ENCODE peak calls at places on chromosomes 5 and 9, in seven cellular contexts. G, O, B, N, F, S and P are unnamed samples.

GRCh38 chr5:86971034-86971511 is 296.6 kb upstream of the RASA1 start:
- DNase-seq in G (peak), O (no peak), B (no peak), N (no peak), F (no peak), S (peak), P (no peak)

GRCh38 chr9:100714372-100715099 is 136.7 kb downstream of the CAVIN4 start:
- DNase-seq in G (peak), O (no peak), B (peak), N (peak), F (peak), S (peak), P (peak)

GRCh38 chr5:42591026-42591425 is 165.6 kb upstream of the CCDC152 start:
- DNase-seq in G (no peak), O (no peak), B (no peak), N (no peak), F (no peak), S (no peak), P (no peak)

GRCh38 chr5:23389543-23390215 is 117.7 kb upstream of the PRDM9 start:
- DNase-seq in G (no peak), O (no peak), B (no peak), N (no peak), F (no peak), S (no peak), P (no peak)

GRCh38 chr5:159099049-159099760 is 511 bp downstream of the EBF1 start:
- DNase-seq in G (no peak), O (no peak), B (peak), N (peak), F (peak), S (no peak), P (no peak)

GRCh38 chr5:75460947-75461346 is 50.5 kb downstream of the CERT1 start:
- DNase-seq in G (no peak), O (peak), B (no peak), N (no peak), F (peak), S (no peak), P (no peak)

GRCh38 chr5:116559673-116560164 is 14.9 kb downstream of the SEMA6A start:
- DNase-seq in G (no peak), O (no peak), B (no peak), N (no peak), F (no peak), S (no peak), P (no peak)

GRCh38 chr5:15320896-15321295 is 179.1 kb upstream of the FBXL7 start:
- DNase-seq in G (no peak), O (no peak), B (no peak), N (no peak), F (peak), S (no peak), P (no peak)

GRCh38 chr5:14665110-14665822 is 748 bp downstream of the OTULIN start:
- DNase-seq in G (peak), O (no peak), B (no peak), N (no peak), F (peak), S (no peak), P (peak)

GRCh38 chr5:58898538-58898937 is 315.7 kb downstream of the RAB3C start:
- DNase-seq in G (no peak), O (no peak), B (no peak), N (no peak), F (no peak), S (no peak), P (no peak)

GRCh38 chr9:20040991-20041606 is 252.3 kb upstream of the SLC24A2 start:
- DNase-seq in G (no peak), O (no peak), B (no peak), N (no peak), F (peak), S (no peak), P (no peak)

GRCh38 chr5:157994906-157995519 is 136.1 kb upstream of the CLINT1 start:
- DNase-seq in G (peak), O (peak), B (peak), N (peak), F (peak), S (peak), P (peak)

GRCh38 chr9:27673626-27674025 is 100.3 kb upstream of the C9orf72 start:
- DNase-seq in G (no peak), O (no peak), B (no peak), N (no peak), F (no peak), S (no peak), P (no peak)

GRCh38 chr9:127912882-127913281 is 4.0 kb downstream of the ST6GALNAC4 start:
- DNase-seq in G (no peak), O (no peak), B (no peak), N (no peak), F (no peak), S (no peak), P (no peak)

GRCh38 chr9:130765135-130766030 is 69.7 kb upstream of the ABL1 start:
- DNase-seq in G (no peak), O (peak), B (no peak), N (no peak), F (no peak), S (no peak), P (no peak)

GRCh38 chr5:16464664-16465543 is 696 bp downstream of the ZNF622 start:
- DNase-seq in G (no peak), O (no peak), B (no peak), N (no peak), F (no peak), S (no peak), P (no peak)

GRCh38 chr9:129379181-129379836 is 201.2 kb upstream of the IER5L start:
- DNase-seq in G (no peak), O (no peak), B (no peak), N (no peak), F (no peak), S (no peak), P (no peak)

GRCh38 chr9:137547687-137548543 is 2.3 kb downstream of the PNPLA7 start:
- DNase-seq in G (no peak), O (no peak), B (no peak), N (no peak), F (no peak), S (no peak), P (peak)

GRCh38 chr5:81232449-81233079 is 558 bp upstream of the CKMT2 start:
- DNase-seq in G (peak), O (no peak), B (no peak), N (peak), F (no peak), S (no peak), P (no peak)

GRCh38 chr5:8805653-8806052 is 740.2 kb downstream of the SEMA5A start:
- DNase-seq in G (no peak), O (no peak), B (no peak), N (no peak), F (no peak), S (no peak), P (no peak)

GRCh38 chr5:93800988-93801811 is 59.8 kb upstream of the POU5F2 start:
- DNase-seq in G (peak), O (peak), B (no peak), N (no peak), F (peak), S (peak), P (no peak)

GRCh38 chr9:37941253-37941652 is 37.3 kb upstream of the SLC25A51 start:
- DNase-seq in G (no peak), O (no peak), B (no peak), N (no peak), F (no peak), S (no peak), P (no peak)

GRCh38 chr5:81835813-81836458 is 85.0 kb upstream of the SSBP2 start:
- DNase-seq in G (no peak), O (no peak), B (no peak), N (no peak), F (peak), S (no peak), P (no peak)

GRCh38 chr5:140073296-140073695 is 30.2 kb upstream of the NRG2 start:
- DNase-seq in G (no peak), O (no peak), B (peak), N (no peak), F (peak), S (no peak), P (no peak)

GRCh38 chr5:148482196-148482595 is 98.4 kb downstream of the FBXO38 start:
- DNase-seq in G (no peak), O (no peak), B (no peak), N (no peak), F (no peak), S (no peak), P (no peak)

GRCh38 chr5:6377121-6377520 is 1.2 kb downstream of the MED10 start:
- DNase-seq in G (no peak), O (no peak), B (no peak), N (no peak), F (no peak), S (no peak), P (no peak)

GRCh38 chr5:43854697-43855292 is 251.8 kb downstream of the NNT start:
- DNase-seq in G (no peak), O (no peak), B (no peak), N (no peak), F (no peak), S (no peak), P (no peak)

GRCh38 chr9:121050128-121050988 is at the start of gene C5:
- DNase-seq in G (peak), O (no peak), B (no peak), N (no peak), F (no peak), S (no peak), P (no peak)

GRCh38 chr5:167639213-167639612 is 652.2 kb upstream of the WWC1 start:
- DNase-seq in G (no peak), O (no peak), B (no peak), N (no peak), F (no peak), S (no peak), P (no peak)

GRCh38 chr5:39906146-39906545 is 481.4 kb upstream of the DAB2 start:
- DNase-seq in G (no peak), O (no peak), B (no peak), N (no peak), F (no peak), S (no peak), P (peak)

GRCh38 chr5:87787640-87788039 is 374.9 kb upstream of the CCNH start:
- DNase-seq in G (no peak), O (no peak), B (no peak), N (peak), F (no peak), S (no peak), P (no peak)

GRCh38 chr5:63401434-63402046 is 560.7 kb downstream of the HTR1A start:
- DNase-seq in G (peak), O (peak), B (peak), N (peak), F (peak), S (peak), P (peak)

GRCh38 chr9:97918641-97919040 is 3.7 kb downstream of the TRMO start:
- DNase-seq in G (no peak), O (no peak), B (no peak), N (no peak), F (no peak), S (no peak), P (no peak)

GRCh38 chr9:77939149-77939668 is 92.4 kb downstream of the GNAQ start:
- DNase-seq in G (no peak), O (no peak), B (no peak), N (no peak), F (no peak), S (no peak), P (no peak)

GRCh38 chr5:62762503-62762902 is 183.9 kb downstream of the LRRC70 start:
- DNase-seq in G (no peak), O (no peak), B (no peak), N (no peak), F (no peak), S (no peak), P (no peak)

GRCh38 chr5:15715966-15716365 is 216.0 kb downstream of the FBXL7 start:
- DNase-seq in G (no peak), O (no peak), B (no peak), N (no peak), F (no peak), S (no peak), P (no peak)

GRCh38 chr9:107043886-107044285 is 180.9 kb downstream of the ZNF462 start:
- DNase-seq in G (no peak), O (no peak), B (no peak), N (no peak), F (no peak), S (no peak), P (peak)

GRCh38 chr5:172114875-172115422 is 73.1 kb downstream of the STK10 start:
- DNase-seq in G (no peak), O (peak), B (no peak), N (no peak), F (no peak), S (no peak), P (no peak)

DNA sequence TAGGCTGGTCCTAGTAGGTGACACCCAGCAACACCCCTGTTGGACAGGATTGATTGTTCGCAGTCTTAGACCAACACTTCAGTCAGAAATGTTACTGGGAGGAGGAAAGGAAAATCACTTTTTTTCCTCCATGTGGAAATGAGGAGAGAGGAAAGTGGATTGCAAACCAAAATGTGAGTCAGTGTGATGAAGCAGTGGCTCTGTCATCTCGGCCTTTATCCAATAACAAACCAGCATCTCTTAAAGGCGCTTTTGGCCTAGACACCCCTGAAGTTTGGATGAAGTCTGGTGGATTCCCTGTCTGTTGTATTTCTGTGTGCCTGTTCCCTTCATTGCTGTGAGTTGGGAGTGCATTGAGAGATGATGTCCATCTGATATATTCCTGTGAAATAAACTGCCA is 16.7 kb downstream of the SLC46A2 start:
- DNase-seq in G (no peak), O (no peak), B (no peak), N (no peak), F (no peak), S (no peak), P (no peak)
- TF ChIP-seq JUND in G (no peak), O (no peak), B (no peak), N (no peak), F (no peak), S (no peak), P (no peak)

DNA sequence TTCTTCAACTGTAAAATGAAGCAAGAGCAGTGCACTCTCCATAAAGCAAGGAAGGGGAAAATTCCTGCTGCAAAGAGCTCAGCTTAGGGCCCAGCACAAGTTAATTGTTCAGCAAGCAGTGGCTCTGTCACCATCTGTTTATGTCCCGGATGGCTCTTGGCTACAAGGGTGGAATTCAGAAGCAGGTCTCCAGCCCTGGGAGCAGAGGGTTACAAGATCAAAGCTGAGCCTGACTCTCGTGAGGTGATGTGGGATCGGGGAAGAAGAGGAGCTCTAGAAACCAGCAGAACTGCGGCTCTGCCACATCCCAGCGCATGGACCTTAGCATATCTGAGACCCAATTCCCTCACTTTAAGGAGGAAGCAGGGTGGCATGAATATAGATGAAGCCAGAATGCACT is 25.2 kb upstream of the OLFM1 start:
- DNase-seq in G (no peak), O (no peak), B (no peak), N (no peak), F (no peak), S (no peak), P (no peak)
- TF ChIP-seq JUND in G (no peak), O (no peak), B (no peak), N (no peak), F (no peak), S (no peak), P (no peak)

GRCh38 chr9:135192686-135193085 is 105.2 kb downstream of the OLFM1 start:
- DNase-seq in G (no peak), O (no peak), B (no peak), N (no peak), F (no peak), S (no peak), P (no peak)
- TF ChIP-seq JUND in G (no peak), O (no peak), B (no peak), N (no peak), F (no peak), S (no peak), P (no peak)

GRCh38 chr5:95641803-95642220 is 4.8 kb upstream of the RFESD start:
- DNase-seq in G (peak), O (no peak), B (no peak), N (no peak), F (no peak), S (no peak), P (no peak)

GRCh38 chr5:95643152-95643551 is 3.4 kb upstream of the RFESD start:
- DNase-seq in G (no peak), O (no peak), B (no peak), N (no peak), F (no peak), S (no peak), P (no peak)

GRCh38 chr5:95646569-95647330 is at the start of gene RFESD:
- DNase-seq in G (peak), O (peak), B (peak), N (peak), F (peak), S (peak), P (peak)

GRCh38 chr5:95647331-95647659 is 718 bp downstream of the RFESD start:
- DNase-seq in G (no peak), O (no peak), B (no peak), N (no peak), F (no peak), S (no peak), P (no peak)

GRCh38 chr5:95644351-95645042 is 2.1 kb upstream of the RFESD start:
- DNase-seq in G (peak), O (peak), B (peak), N (peak), F (peak), S (peak), P (peak)
- TF ChIP-seq JUND in G (no peak), O (no peak), B (no peak), N (no peak), F (no peak), S (no peak), P (no peak)

GRCh38 chr5:125233944-125234343 is 487.5 kb upstream of the ZNF608 start:
- DNase-seq in G (no peak), O (no peak), B (no peak), N (no peak), F (no peak), S (no peak), P (no peak)

GRCh38 chr5:125237026-125237425 is 490.6 kb upstream of the ZNF608 start:
- DNase-seq in G (no peak), O (no peak), B (no peak), N (no peak), F (no peak), S (no peak), P (no peak)

GRCh38 chr5:125235995-125236394 is 489.6 kb upstream of the ZNF608 start:
- DNase-seq in G (no peak), O (no peak), B (no peak), N (no peak), F (no peak), S (no peak), P (no peak)

GRCh38 chr5:125229556-125229955 is 483.1 kb upstream of the ZNF608 start:
- DNase-seq in G (no peak), O (no peak), B (no peak), N (no peak), F (no peak), S (no peak), P (no peak)

GRCh38 chr5:125232779-125233230 is 486.4 kb upstream of the ZNF608 start:
- DNase-seq in G (no peak), O (no peak), B (no peak), N (no peak), F (peak), S (no peak), P (no peak)
- TF ChIP-seq JUND in G (no peak), O (no peak), B (no peak), N (no peak), F (peak), S (no peak), P (no peak)

GRCh38 chr9:13142776-13143175 is 136.7 kb downstream of the MPDZ start:
- DNase-seq in G (no peak), O (no peak), B (no peak), N (no peak), F (no peak), S (no peak), P (no peak)

GRCh38 chr9:13140843-13141592 is 138.5 kb downstream of the MPDZ start:
- DNase-seq in G (no peak), O (no peak), B (no peak), N (no peak), F (no peak), S (no peak), P (peak)

GRCh38 chr9:13143281-13143680 is 136.2 kb downstream of the MPDZ start:
- DNase-seq in G (no peak), O (no peak), B (no peak), N (no peak), F (no peak), S (no peak), P (no peak)

GRCh38 chr9:13139641-13140171 is 139.8 kb downstream of the MPDZ start:
- DNase-seq in G (peak), O (no peak), B (no peak), N (no peak), F (no peak), S (no peak), P (no peak)

DNA sequence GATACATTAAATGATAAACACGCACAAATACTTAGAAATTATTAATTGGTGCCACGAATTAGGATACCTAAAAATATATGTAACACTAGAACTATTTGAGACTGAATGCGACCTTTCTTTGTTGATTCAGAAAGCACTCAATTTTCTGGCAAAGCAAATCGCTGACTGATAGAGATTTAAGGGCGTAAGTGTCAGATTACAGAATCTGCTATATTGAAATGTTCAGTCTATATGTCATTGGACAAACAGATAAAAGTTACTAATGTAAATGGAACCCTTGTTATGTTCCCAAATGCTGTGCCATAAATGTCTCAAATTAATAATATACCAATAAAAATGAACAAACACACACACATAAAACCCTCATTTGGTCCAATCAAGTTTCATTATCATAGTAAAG is 137.9 kb downstream of the MPDZ start:
- DNase-seq in G (no peak), O (no peak), B (no peak), N (no peak), F (no peak), S (no peak), P (no peak)
- TF ChIP-seq JUND in G (no peak), O (no peak), B (no peak), N (no peak), F (peak), S (no peak), P (no peak)

GRCh38 chr9:18447131-18447530 is 26.8 kb upstream of the ADAMTSL1 start:
- DNase-seq in G (no peak), O (no peak), B (no peak), N (no peak), F (no peak), S (no peak), P (no peak)
- TF ChIP-seq JUND in G (no peak), O (no peak), B (no peak), N (no peak), F (no peak), S (no peak), P (no peak)